ENCODE peak calls at places on chromosomes 12 and 14, in six cellular contexts. Z is colonic mucosa, F is MM.1S, M is H1, R is GM23248, W is neural progenitor cell. T is an unnamed sample.

GRCh38 chr14:32201816-32202467 is at the start of gene RNU6-7:
- DNase-seq in F (no peak), M (peak; percentile 52), Z (peak; percentile 29), R (peak; percentile 27), W (peak; percentile 66), T (peak; percentile 46)

GRCh38 chr14:68124885-68125731 is 305.5 kb downstream of the RAD51B start:
- DNase-seq in F (no peak), W (no peak), R (peak; percentile 88), M (no peak), Z (no peak), T (peak; percentile 72)

GRCh38 chr12:108846320-108846719 is 11.1 kb downstream of the SSH1 start:
- DNase-seq in R (peak; percentile 75), W (no peak), Z (no peak), F (no peak), M (no peak), T (no peak)

GRCh38 chr14:106222736-106223135 is 696.4 kb downstream of the TMEM121 start:
- DNase-seq in F (no peak), Z (no peak), R (no peak), W (no peak), M (no peak), T (no peak)

GRCh38 chr12:92505373-92506340 is 197.1 kb upstream of the PLEKHG7 start:
- DNase-seq in M (no peak), W (peak; percentile 51), Z (peak; percentile 72), R (peak; percentile 37), F (no peak), T (no peak)

GRCh38 chr12:29103539-29103974 is 45.5 kb upstream of the FAR2 start:
- DNase-seq in F (peak; percentile 96), M (no peak), Z (no peak), R (no peak), W (no peak), T (no peak)

GRCh38 chr12:107748472-107748871 is 12.5 kb downstream of the PRDM4 start:
- DNase-seq in W (no peak), R (peak; percentile 89), F (no peak), M (no peak), Z (no peak), T (no peak)

GRCh38 chr14:64421166-64421565 is 33.0 kb downstream of the MTHFD1 start:
- DNase-seq in F (no peak), M (no peak), Z (no peak), W (no peak), R (peak; percentile 76), T (no peak)

GRCh38 chr12:13343380-13343779 is 146.9 kb downstream of the EMP1 start:
- DNase-seq in R (peak; percentile 56), Z (no peak), W (no peak), M (no peak), F (no peak), T (no peak)

GRCh38 chr14:34160619-34161018 is 209.7 kb upstream of the EGLN3 start:
- DNase-seq in M (no peak), W (no peak), F (no peak), R (no peak), Z (no peak), T (no peak)

GRCh38 chr12:95201056-95201670 is 16.1 kb downstream of the FGD6 start:
- DNase-seq in R (peak; percentile 75), Z (peak; percentile 67), F (no peak), M (no peak), W (no peak), T (no peak)

GRCh38 chr14:34088918-34089317 is 138.0 kb upstream of the EGLN3 start:
- DNase-seq in W (no peak), R (no peak), F (no peak), M (no peak), Z (no peak), T (no peak)

GRCh38 chr12:46244273-46244672 is 24.6 kb downstream of the SLC38A1 start:
- DNase-seq in Z (no peak), M (no peak), R (no peak), F (no peak), W (no peak), T (no peak)

GRCh38 chr12:131831021-131831571 is 2.9 kb downstream of the MMP17 start:
- DNase-seq in R (peak; percentile 78), M (no peak), F (no peak), Z (no peak), W (no peak), T (no peak)

GRCh38 chr12:1367731-1368285 is 226.6 kb downstream of the FBXL14 start:
- DNase-seq in F (no peak), Z (no peak), M (no peak), R (peak; percentile 55), W (no peak), T (no peak)

GRCh38 chr14:69043598-69044267 is 64.6 kb upstream of the ACTN1 start:
- DNase-seq in Z (no peak), M (no peak), R (peak; percentile 85), F (no peak), W (no peak), T (no peak)

GRCh38 chr12:128613821-128614220 is 209.9 kb downstream of the SLC15A4 start:
- DNase-seq in Z (no peak), W (peak; percentile 56), R (no peak), M (no peak), F (no peak), T (no peak)

GRCh38 chr14:71758198-71758955 is 173.9 kb upstream of the RGS6 start:
- DNase-seq in M (no peak), F (no peak), Z (no peak), R (no peak), W (no peak), T (no peak)

GRCh38 chr12:128644664-128645296 is 179.0 kb downstream of the SLC15A4 start:
- DNase-seq in Z (peak; percentile 70), M (peak; percentile 93), R (no peak), F (no peak), W (peak; percentile 69), T (peak; percentile 20)

GRCh38 chr14:51914310-51914709 is 53.9 kb downstream of the GNG2 start:
- DNase-seq in W (no peak), Z (no peak), R (no peak), F (no peak), M (no peak), T (no peak)

GRCh38 chr12:56086096-56086495 is 6.1 kb downstream of the ERBB3 start:
- DNase-seq in R (no peak), M (no peak), Z (peak; percentile 77), F (no peak), W (no peak), T (no peak)

GRCh38 chr12:29270446-29270845 is 110.5 kb downstream of the ERGIC2 start:
- DNase-seq in Z (no peak), W (no peak), M (no peak), F (no peak), R (no peak), T (no peak)

GRCh38 chr12:128698573-128698972 is 125.2 kb downstream of the SLC15A4 start:
- DNase-seq in Z (no peak), F (no peak), W (no peak), M (no peak), R (no peak), T (no peak)

GRCh38 chr14:24060443-24060842 is 8.6 kb downstream of the CARMIL3 start:
- DNase-seq in Z (no peak), F (no peak), M (no peak), W (no peak), R (no peak), T (no peak)

DNA sequence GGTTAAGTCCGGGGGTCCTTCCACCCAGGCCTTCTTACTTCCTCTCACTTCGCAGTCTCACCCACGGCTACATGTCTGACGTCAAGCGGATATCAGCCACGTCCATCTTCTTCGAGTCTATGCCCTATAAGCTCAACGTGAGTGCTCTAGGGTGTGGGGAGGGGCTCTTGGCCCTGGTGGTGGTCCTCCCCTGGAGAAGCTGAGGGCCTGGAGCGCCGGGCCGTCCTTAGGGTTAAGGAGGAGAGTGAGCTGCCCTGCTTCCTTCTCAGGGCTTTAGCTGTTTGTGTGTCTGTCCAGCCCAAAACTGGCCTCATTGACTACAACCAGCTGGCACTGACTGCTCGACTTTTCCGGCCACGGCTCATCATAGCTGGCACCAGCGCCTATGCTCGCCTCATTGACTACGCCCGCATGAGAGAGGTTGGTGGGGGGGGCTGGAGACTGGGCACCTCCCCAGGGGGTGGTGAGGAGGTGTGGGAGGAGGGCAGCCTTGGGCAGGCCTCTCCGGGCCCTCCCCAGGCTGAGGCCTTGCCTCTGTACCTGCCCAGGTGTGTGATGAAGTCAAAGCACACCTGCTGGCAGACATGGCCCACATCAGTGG is 2.7 kb downstream of the SHMT2 start:
- DNase-seq in F (no peak), M (no peak), W (no peak), Z (no peak), R (peak; percentile 39), T (no peak)
- H3K4me1 ChIP-seq in F (peaks cover 11% of the 10 kb centered on the region), M (peaks cover 10% of the 10 kb centered on the region), W (peaks cover 33% of the 10 kb centered on the region), Z (peaks cover 5% of the 10 kb centered on the region), R (peaks cover 17% of the 10 kb centered on the region), T (peaks cover 8% of the 10 kb centered on the region)

GRCh38 chr12:116766746-116767145 is 28.6 kb downstream of the RNFT2 start:
- DNase-seq in W (no peak), F (no peak), Z (no peak), R (no peak), M (no peak), T (no peak)
- H3K27me3 ChIP-seq in W (no peaks in the 10 kb centered on the region), F (no peaks in the 10 kb centered on the region), Z (no peaks in the 10 kb centered on the region), R (no peaks in the 10 kb centered on the region), M (no peaks in the 10 kb centered on the region), T (no peaks in the 10 kb centered on the region)

DNA sequence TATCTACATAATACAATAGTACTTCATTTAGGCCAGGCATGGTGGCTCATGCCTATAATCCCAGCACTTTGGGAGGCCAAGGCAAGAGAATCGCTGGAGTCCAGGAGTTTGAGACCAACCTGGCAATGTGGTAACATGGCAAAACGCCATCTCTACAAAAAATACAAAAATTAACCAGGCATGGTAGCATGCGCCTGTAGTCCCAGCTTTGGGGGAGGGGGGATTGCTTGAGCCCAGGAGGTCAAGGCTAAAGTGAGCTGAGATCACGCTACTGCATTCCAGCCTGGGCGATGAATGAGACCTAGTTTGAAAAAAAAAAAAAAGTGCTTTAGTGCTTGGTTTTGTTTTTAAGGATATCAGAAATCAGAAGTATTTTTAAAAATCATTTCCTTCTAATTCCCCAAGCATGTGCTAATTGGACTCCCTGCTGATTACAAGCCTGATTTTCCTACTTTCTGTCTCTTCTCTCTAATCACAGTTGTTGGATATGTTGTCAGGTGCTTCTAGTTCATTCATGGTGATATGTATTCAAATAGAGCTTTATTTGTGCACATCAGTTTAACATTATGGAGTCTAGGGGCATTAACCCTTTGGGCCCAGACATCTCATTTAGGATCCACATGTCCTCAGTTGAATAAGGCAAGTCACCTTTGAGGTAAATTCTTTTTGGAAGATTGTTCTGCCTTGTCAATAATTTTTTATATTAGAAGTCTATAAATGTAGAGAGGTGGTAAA is 7.0 kb upstream of the KRAS start:
- DNase-seq in W (no peak), R (no peak), Z (no peak), M (no peak), F (no peak), T (no peak)
- H3K4me1 ChIP-seq in W (no peaks in the 10 kb centered on the region), R (no peaks in the 10 kb centered on the region), Z (peaks cover 4% of the 10 kb centered on the region), M (peaks cover 12% of the 10 kb centered on the region), F (peaks cover 6% of the 10 kb centered on the region), T (no peaks in the 10 kb centered on the region)

DNA sequence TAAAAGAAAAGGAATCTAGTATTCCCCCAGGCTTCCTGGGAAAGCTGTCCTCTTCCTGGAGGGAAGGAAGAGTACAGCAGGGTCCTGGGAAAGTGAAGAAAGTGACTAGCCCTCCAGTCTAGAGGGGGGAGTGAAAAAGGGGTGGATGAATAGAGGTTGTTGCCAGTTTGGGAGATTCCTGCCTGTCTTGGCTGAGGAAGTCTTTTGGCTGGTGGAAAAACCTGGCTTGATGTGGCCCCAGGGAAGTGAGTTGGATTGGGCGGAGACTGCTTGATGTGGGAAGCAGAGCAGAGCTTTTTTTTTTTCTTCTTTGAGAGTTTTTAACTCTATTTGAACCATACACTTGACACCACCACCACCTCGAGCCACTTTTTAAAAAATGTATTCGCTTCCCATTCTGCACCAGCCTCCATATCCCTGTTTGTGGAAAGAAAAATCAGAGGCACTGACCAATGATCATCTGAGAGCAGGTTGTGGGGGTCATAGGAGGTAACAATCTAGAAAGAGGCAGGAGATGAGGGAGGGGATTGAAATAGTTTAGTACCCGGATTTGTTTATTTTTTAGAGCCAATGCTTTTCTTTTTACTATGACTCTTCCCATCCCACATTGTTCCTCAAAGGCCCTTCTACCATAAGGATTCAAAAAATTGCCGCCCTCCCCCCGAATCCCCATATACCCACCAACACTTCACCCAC is 718 bp upstream of the DTX3 start:
- DNase-seq in Z (peak; percentile 38), M (peak; percentile 52), W (no peak), F (no peak), R (peak; percentile 84), T (no peak)
- H3K27me3 ChIP-seq in Z (no peaks in the 10 kb centered on the region), M (no peaks in the 10 kb centered on the region), W (no peaks in the 10 kb centered on the region), F (no peaks in the 10 kb centered on the region), R (no peaks in the 10 kb centered on the region), T (no peaks in the 10 kb centered on the region)